ENCODE peak calls at places on chromosomes 2 and 18, in nine cellular contexts. E is sigmoid colon; G is HFFc6; H is stimulated activated CD8-positive, alpha-beta memory T cell treated with anti-CD3 and anti-CD28 coated beads, Interleukin-4, amount 100 ng/mL, for 48 hours; P is lung microvascular endothelial cell; F is Kasumi-1; A is midbrain; I is NCI-H2171 treated with DMSO at 0.1 percent for 48 hours; N is ACHN. Q is an unnamed sample.

GRCh38 chr2:208222351-208222750 is 32.5 kb downstream of the IDH1 start:
- DNase-seq in F (no peak), A (no peak), G (no peak), N (no peak), H (no peak), P (no peak), I (no peak), E (no peak), Q (no peak)

GRCh38 chr2:63614983-63615945 is 26.5 kb downstream of the MDH1 start:
- DNase-seq in G (peak; percentile 56), I (no peak), H (no peak), E (no peak), A (no peak), N (no peak), F (no peak), P (peak; percentile 44), Q (no peak)

GRCh38 chr2:54529935-54530334 is 73.8 kb downstream of the SPTBN1 start:
- DNase-seq in E (no peak), P (no peak), N (no peak), F (no peak), G (no peak), H (no peak), I (no peak), A (no peak), Q (no peak)

GRCh38 chr2:128305555-128306080 is 13.1 kb downstream of the HS6ST1 start:
- DNase-seq in E (peak; percentile 74), G (no peak), P (no peak), A (no peak), H (no peak), I (peak; percentile 98), F (no peak), N (no peak), Q (no peak)

GRCh38 chr18:71045331-71046065 is 756.7 kb downstream of the SOCS6 start:
- DNase-seq in I (no peak), E (no peak), F (no peak), N (no peak), A (no peak), H (no peak), P (no peak), G (no peak), Q (no peak)

GRCh38 chr2:241215421-241215820 is 26.9 kb downstream of the ANO7 start:
- DNase-seq in I (peak; percentile 1), H (no peak), A (no peak), E (no peak), N (no peak), P (no peak), F (no peak), G (no peak), Q (no peak)

GRCh38 chr2:65175894-65176527 is 46.1 kb upstream of the RAB1A start:
- DNase-seq in P (no peak), E (no peak), A (no peak), N (no peak), G (no peak), H (no peak), I (no peak), F (no peak), Q (no peak)

GRCh38 chr2:97907667-97908066 is 88.1 kb downstream of the TMEM131 start:
- DNase-seq in H (no peak), P (no peak), A (no peak), N (no peak), G (no peak), F (no peak), I (no peak), E (no peak), Q (no peak)

GRCh38 chr2:220512419-220512818 is 885.0 kb downstream of the SLC4A3 start:
- DNase-seq in N (peak; percentile 40), F (no peak), E (no peak), I (no peak), P (no peak), H (no peak), A (no peak), G (peak; percentile 42), Q (no peak)

GRCh38 chr18:50716902-50717301 is 102.9 kb downstream of the MRO start:
- DNase-seq in I (no peak), E (no peak), P (no peak), H (no peak), G (no peak), F (no peak), N (no peak), A (no peak), Q (no peak)

GRCh38 chr18:56489901-56490300 is 148.5 kb downstream of the TXNL1 start:
- DNase-seq in A (no peak), P (no peak), G (no peak), N (no peak), I (no peak), E (no peak), F (peak; percentile 69), H (no peak), Q (no peak)

GRCh38 chr2:57429821-57430220 is 616.8 kb upstream of the VRK2 start:
- DNase-seq in I (no peak), P (no peak), E (no peak), A (no peak), H (no peak), G (no peak), N (no peak), F (peak; percentile 41), Q (no peak)

GRCh38 chr18:48024009-48024512 is 93.6 kb upstream of the SMAD2 start:
- DNase-seq in F (no peak), E (peak; percentile 50), N (no peak), H (no peak), I (no peak), G (no peak), A (no peak), P (no peak), Q (no peak)

GRCh38 chr18:7021994-7022840 is 95.4 kb downstream of the LAMA1 start:
- DNase-seq in E (no peak), A (no peak), G (peak; percentile 19), H (no peak), F (peak; percentile 36), P (peak; percentile 10), N (peak; percentile 60), I (peak; percentile 89), Q (no peak)

GRCh38 chr2:79966882-79967281 is 337.7 kb downstream of the LRRTM1 start:
- DNase-seq in N (no peak), H (no peak), P (no peak), E (no peak), I (no peak), G (no peak), A (no peak), F (no peak), Q (no peak)

GRCh38 chr2:172079838-172080640 is 5.3 kb upstream of the DLX1 start:
- DNase-seq in F (peak; percentile 52), P (no peak), G (peak; percentile 31), H (no peak), I (no peak), N (no peak), A (no peak), E (no peak), Q (no peak)

GRCh38 chr18:79200546-79201268 is 131.5 kb downstream of the ATP9B start:
- DNase-seq in P (peak; percentile 51), G (no peak), I (no peak), N (peak; percentile 51), F (peak; percentile 14), E (peak; percentile 82), A (no peak), H (no peak), Q (peak; percentile 16)

GRCh38 chr2:71327916-71328315 is 3.7 kb upstream of the ZNF638 start:
- DNase-seq in G (no peak), N (no peak), A (no peak), E (no peak), H (no peak), P (no peak), I (no peak), F (no peak), Q (no peak)

GRCh38 chr2:177882501-177882900 is 190.1 kb downstream of the PDE11A start:
- DNase-seq in E (no peak), G (no peak), I (peak; percentile 18), H (no peak), P (no peak), F (no peak), A (no peak), N (no peak), Q (no peak)

GRCh38 chr2:63861220-63861822 is 19.6 kb downstream of the UGP2 start:
- DNase-seq in G (peak; percentile 30), A (peak; percentile 48), H (peak; percentile 61), E (peak; percentile 75), N (peak; percentile 71), F (peak; percentile 86), P (peak; percentile 81), I (peak; percentile 23), Q (no peak)

GRCh38 chr2:233165895-233166661 is 85.4 kb upstream of the ATG16L1 start:
- DNase-seq in P (peak; percentile 23), I (no peak), N (no peak), G (no peak), E (peak; percentile 71), A (no peak), F (peak; percentile 57), H (peak; percentile 38), Q (no peak)

GRCh38 chr2:83234291-83234690 is 1224.8 kb downstream of the SUCLG1 start:
- DNase-seq in I (no peak), A (no peak), F (no peak), H (no peak), E (no peak), P (no peak), N (no peak), G (no peak), Q (no peak)

GRCh38 chr2:215565897-215566296 is 130.0 kb upstream of the FN1 start:
- DNase-seq in N (no peak), I (no peak), H (no peak), P (no peak), E (no peak), F (no peak), A (no peak), G (no peak), Q (no peak)

GRCh38 chr2:237955640-237956401 is 11.0 kb upstream of the UBE2F start:
- DNase-seq in A (no peak), H (no peak), G (no peak), E (no peak), I (no peak), N (no peak), P (no peak), F (no peak), Q (no peak)

GRCh38 chr2:103810875-103811274 is 1043.0 kb upstream of the POU3F3 start:
- DNase-seq in I (no peak), E (no peak), F (no peak), A (no peak), N (no peak), H (no peak), G (no peak), P (no peak), Q (no peak)

GRCh38 chr2:6352906-6353515 is 512.7 kb downstream of the CMPK2 start:
- DNase-seq in I (peak; percentile 46), F (no peak), H (no peak), N (peak; percentile 58), G (peak; percentile 43), P (no peak), E (no peak), A (peak; percentile 47), Q (no peak)

GRCh38 chr18:22378672-22379282 is 38.9 kb downstream of the CTAGE1 start:
- DNase-seq in E (no peak), I (no peak), P (peak; percentile 53), F (peak; percentile 73), A (no peak), H (peak; percentile 26), N (peak; percentile 59), G (peak; percentile 33), Q (no peak)

GRCh38 chr2:9548506-9548905 is 7.1 kb downstream of the ADAM17 start:
- DNase-seq in H (no peak), E (no peak), G (peak; percentile 25), N (no peak), P (peak; percentile 38), A (no peak), F (no peak), I (no peak), Q (no peak)

GRCh38 chr2:70712916-70713315 is 55.1 kb downstream of the ADD2 start:
- DNase-seq in P (no peak), I (no peak), F (no peak), E (peak; percentile 32), A (no peak), H (no peak), G (no peak), N (no peak), Q (no peak)

GRCh38 chr2:166651080-166651675 is 157.1 kb upstream of the SCN7A start:
- DNase-seq in P (peak; percentile 1), G (no peak), H (no peak), N (no peak), F (no peak), A (no peak), I (no peak), E (no peak), Q (no peak)

Q was measured in C1 segment of cervical spinal cord.